ENCODE peak calls at places on chromosome 22, in ten cellular contexts. One of them, this sample, is unnamed.

GRCh38 chr22:50621948-50622722 is 5.8 kb downstream of the ARSA start:
- DNase-seq in hypothalamus: no peak
- DNase-seq in activated CD8-positive, alpha-beta memory T cell treated with anti-CD3 and anti-CD28 coated beads, Interleukin-2, amount 50 U/mL, for 48 hours: no peak
- DNase-seq in kidney epithelial cell: no peak
- DNase-seq in HEK293T: no peak
- DNase-seq in putamen: no peak
- DNase-seq in Right ventricle myocardium superior: no peak
- DNase-seq in cortex of kidney: no peak
- DNase-seq in dorsolateral prefrontal cortex: no peak
- DNase-seq in WTC11: no peak
- DNase-seq in this sample: no peak

GRCh38 chr22:28992565-28993326 is 68.9 kb downstream of the C22orf31 start:
- DNase-seq in HEK293T: no peak
- DNase-seq in activated CD8-positive, alpha-beta memory T cell treated with anti-CD3 and anti-CD28 coated beads, Interleukin-2, amount 50 U/mL, for 48 hours: no peak
- DNase-seq in hypothalamus: no peak
- DNase-seq in WTC11: no peak
- DNase-seq in dorsolateral prefrontal cortex: no peak
- DNase-seq in Right ventricle myocardium superior: no peak
- DNase-seq in cortex of kidney: no peak
- DNase-seq in kidney epithelial cell: no peak
- DNase-seq in putamen: no peak
- DNase-seq in this sample: no peak

GRCh38 chr22:39917091-39917703 is 16.3 kb downstream of the GRAP2 start:
- DNase-seq in HEK293T: no peak
- DNase-seq in putamen: no peak
- DNase-seq in kidney epithelial cell: no peak
- DNase-seq in Right ventricle myocardium superior: no peak
- DNase-seq in WTC11: no peak
- DNase-seq in activated CD8-positive, alpha-beta memory T cell treated with anti-CD3 and anti-CD28 coated beads, Interleukin-2, amount 50 U/mL, for 48 hours: no peak
- DNase-seq in cortex of kidney: no peak
- DNase-seq in dorsolateral prefrontal cortex: no peak
- DNase-seq in hypothalamus: no peak
- DNase-seq in this sample: peak

GRCh38 chr22:38016182-38017078 is 32.1 kb upstream of the SOX10 start:
- DNase-seq in hypothalamus: peak
- DNase-seq in Right ventricle myocardium superior: peak
- DNase-seq in HEK293T: no peak
- DNase-seq in cortex of kidney: no peak
- DNase-seq in dorsolateral prefrontal cortex: peak
- DNase-seq in kidney epithelial cell: no peak
- DNase-seq in WTC11: no peak
- DNase-seq in putamen: peak
- DNase-seq in activated CD8-positive, alpha-beta memory T cell treated with anti-CD3 and anti-CD28 coated beads, Interleukin-2, amount 50 U/mL, for 48 hours: no peak
- DNase-seq in this sample: no peak

GRCh38 chr22:27407369-27407985 is 394.1 kb downstream of the MN1 start:
- DNase-seq in activated CD8-positive, alpha-beta memory T cell treated with anti-CD3 and anti-CD28 coated beads, Interleukin-2, amount 50 U/mL, for 48 hours: no peak
- DNase-seq in cortex of kidney: no peak
- DNase-seq in Right ventricle myocardium superior: no peak
- DNase-seq in kidney epithelial cell: no peak
- DNase-seq in dorsolateral prefrontal cortex: no peak
- DNase-seq in putamen: no peak
- DNase-seq in hypothalamus: no peak
- DNase-seq in WTC11: no peak
- DNase-seq in HEK293T: no peak
- DNase-seq in this sample: no peak

GRCh38 chr22:31496007-31496734 is at the start of gene SFI1:
- DNase-seq in WTC11: peak
- DNase-seq in activated CD8-positive, alpha-beta memory T cell treated with anti-CD3 and anti-CD28 coated beads, Interleukin-2, amount 50 U/mL, for 48 hours: peak
- DNase-seq in dorsolateral prefrontal cortex: peak
- DNase-seq in hypothalamus: peak
- DNase-seq in kidney epithelial cell: no peak
- DNase-seq in putamen: peak
- DNase-seq in HEK293T: peak
- DNase-seq in Right ventricle myocardium superior: peak
- DNase-seq in cortex of kidney: peak
- DNase-seq in this sample: peak

GRCh38 chr22:45211848-45212247 is 28.8 kb downstream of the KIAA0930 start:
- DNase-seq in cortex of kidney: no peak
- DNase-seq in hypothalamus: no peak
- DNase-seq in Right ventricle myocardium superior: peak
- DNase-seq in HEK293T: no peak
- DNase-seq in kidney epithelial cell: no peak
- DNase-seq in dorsolateral prefrontal cortex: no peak
- DNase-seq in activated CD8-positive, alpha-beta memory T cell treated with anti-CD3 and anti-CD28 coated beads, Interleukin-2, amount 50 U/mL, for 48 hours: no peak
- DNase-seq in WTC11: no peak
- DNase-seq in putamen: no peak
- DNase-seq in this sample: no peak

GRCh38 chr22:44192098-44192810 is 11.5 kb downstream of the PARVG start:
- DNase-seq in HEK293T: peak
- DNase-seq in cortex of kidney: no peak
- DNase-seq in hypothalamus: no peak
- DNase-seq in activated CD8-positive, alpha-beta memory T cell treated with anti-CD3 and anti-CD28 coated beads, Interleukin-2, amount 50 U/mL, for 48 hours: peak
- DNase-seq in dorsolateral prefrontal cortex: no peak
- DNase-seq in putamen: no peak
- DNase-seq in WTC11: peak
- DNase-seq in Right ventricle myocardium superior: no peak
- DNase-seq in kidney epithelial cell: no peak
- DNase-seq in this sample: peak

GRCh38 chr22:17541476-17541875 is 21.8 kb upstream of the SLC25A18 start:
- DNase-seq in HEK293T: no peak
- DNase-seq in kidney epithelial cell: no peak
- DNase-seq in cortex of kidney: no peak
- DNase-seq in activated CD8-positive, alpha-beta memory T cell treated with anti-CD3 and anti-CD28 coated beads, Interleukin-2, amount 50 U/mL, for 48 hours: no peak
- DNase-seq in hypothalamus: no peak
- DNase-seq in putamen: no peak
- DNase-seq in WTC11: no peak
- DNase-seq in Right ventricle myocardium superior: no peak
- DNase-seq in dorsolateral prefrontal cortex: no peak
- DNase-seq in this sample: no peak

GRCh38 chr22:32754413-32755041 is 47.0 kb upstream of the TIMP3 start:
- DNase-seq in putamen: no peak
- DNase-seq in kidney epithelial cell: no peak
- DNase-seq in Right ventricle myocardium superior: peak
- DNase-seq in cortex of kidney: no peak
- DNase-seq in WTC11: no peak
- DNase-seq in dorsolateral prefrontal cortex: no peak
- DNase-seq in activated CD8-positive, alpha-beta memory T cell treated with anti-CD3 and anti-CD28 coated beads, Interleukin-2, amount 50 U/mL, for 48 hours: no peak
- DNase-seq in hypothalamus: no peak
- DNase-seq in HEK293T: no peak
- DNase-seq in this sample: no peak

GRCh38 chr22:41976070-41976901 is 7.0 kb downstream of the SEPTIN3 start:
- DNase-seq in dorsolateral prefrontal cortex: peak
- DNase-seq in putamen: peak
- DNase-seq in WTC11: peak
- DNase-seq in HEK293T: peak
- DNase-seq in cortex of kidney: no peak
- DNase-seq in hypothalamus: peak
- DNase-seq in activated CD8-positive, alpha-beta memory T cell treated with anti-CD3 and anti-CD28 coated beads, Interleukin-2, amount 50 U/mL, for 48 hours: peak
- DNase-seq in Right ventricle myocardium superior: no peak
- DNase-seq in kidney epithelial cell: no peak
- DNase-seq in this sample: peak

GRCh38 chr22:22442928-22443709 is 65.4 kb downstream of the ZNF280B start:
- DNase-seq in kidney epithelial cell: no peak
- DNase-seq in putamen: no peak
- DNase-seq in hypothalamus: no peak
- DNase-seq in HEK293T: no peak
- DNase-seq in dorsolateral prefrontal cortex: no peak
- DNase-seq in Right ventricle myocardium superior: no peak
- DNase-seq in WTC11: no peak
- DNase-seq in activated CD8-positive, alpha-beta memory T cell treated with anti-CD3 and anti-CD28 coated beads, Interleukin-2, amount 50 U/mL, for 48 hours: no peak
- DNase-seq in cortex of kidney: no peak
- DNase-seq in this sample: no peak

GRCh38 chr22:31241936-31242335 is 29.8 kb downstream of the LIMK2 start:
- DNase-seq in Right ventricle myocardium superior: no peak
- DNase-seq in dorsolateral prefrontal cortex: no peak
- DNase-seq in putamen: no peak
- DNase-seq in kidney epithelial cell: no peak
- DNase-seq in cortex of kidney: no peak
- DNase-seq in WTC11: no peak
- DNase-seq in activated CD8-positive, alpha-beta memory T cell treated with anti-CD3 and anti-CD28 coated beads, Interleukin-2, amount 50 U/mL, for 48 hours: no peak
- DNase-seq in HEK293T: no peak
- DNase-seq in hypothalamus: no peak
- DNase-seq in this sample: no peak

GRCh38 chr22:41589260-41589600 is 410 bp downstream of the PMM1 start:
- DNase-seq in dorsolateral prefrontal cortex: peak
- DNase-seq in kidney epithelial cell: no peak
- DNase-seq in activated CD8-positive, alpha-beta memory T cell treated with anti-CD3 and anti-CD28 coated beads, Interleukin-2, amount 50 U/mL, for 48 hours: no peak
- DNase-seq in putamen: no peak
- DNase-seq in WTC11: peak
- DNase-seq in cortex of kidney: no peak
- DNase-seq in Right ventricle myocardium superior: no peak
- DNase-seq in hypothalamus: no peak
- DNase-seq in HEK293T: no peak
- DNase-seq in this sample: no peak